ENCODE peak calls at places on chromosome 17, in nine cellular contexts. C is WTC11; O is NCI-H1436; U is fibroblast of lung; R is heart right ventricle; E is HFFc6; W is nephron progenitor cell; M is stromal cell of bone marrow; K is naive thymus-derived CD8-positive, alpha-beta T cell. J is an unnamed sample.

GRCh38 chr17:36812762-36813161 is 124.5 kb upstream of the LHX1 start:
- DNase-seq in C (peak; percentile 41), O (peak; percentile 18), U (no peak), R (no peak), E (no peak), W (peak; percentile 50), M (no peak), K (no peak), J (no peak)

GRCh38 chr17:82835766-82836512 is 3.9 kb downstream of the ZNF750 start:
- DNase-seq in C (peak; percentile 28), O (peak; percentile 58), U (no peak), R (no peak), E (no peak), W (peak; percentile 57), M (no peak), K (no peak), J (no peak)

GRCh38 chr17:51703364-51704341 is 443.3 kb downstream of the UTP18 start:
- DNase-seq in C (no peak), O (no peak), U (no peak), R (peak; percentile 68), E (no peak), W (no peak), M (peak; percentile 43), K (no peak), J (peak; percentile 48)

GRCh38 chr17:44981221-44981968 is 13.3 kb upstream of the C1QL1 start:
- DNase-seq in C (no peak), O (no peak), U (peak; percentile 91), R (no peak), E (peak; percentile 25), W (no peak), M (no peak), K (no peak), J (peak; percentile 80)

GRCh38 chr17:78974635-78975591 is 4.8 kb downstream of the LGALS3BP start:
- DNase-seq in C (no peak), O (no peak), U (peak; percentile 92), R (peak; percentile 59), E (peak; percentile 86), W (peak; percentile 33), M (peak; percentile 80), K (no peak), J (peak; percentile 46)

GRCh38 chr17:18966831-18967624 is 15.1 kb downstream of the SLC5A10 start:
- DNase-seq in C (peak; percentile 47), O (peak; percentile 33), U (peak; percentile 54), R (peak; percentile 33), E (peak; percentile 3), W (peak; percentile 49), M (no peak), K (no peak), J (no peak)

GRCh38 chr17:76689859-76690258 is 20.9 kb downstream of the MXRA7 start:
- DNase-seq in C (no peak), O (no peak), U (no peak), R (no peak), E (no peak), W (no peak), M (no peak), K (no peak), J (no peak)

GRCh38 chr17:8894189-8894611 is 26.7 kb upstream of the PIK3R6 start:
- DNase-seq in C (peak; percentile 29), O (no peak), U (no peak), R (no peak), E (no peak), W (no peak), M (no peak), K (no peak), J (no peak)

GRCh38 chr17:46061435-46061834 is 62.4 kb downstream of the STH start:
- DNase-seq in C (no peak), O (no peak), U (peak; percentile 31), R (no peak), E (peak; percentile 18), W (no peak), M (no peak), K (no peak), J (no peak)

GRCh38 chr17:17328251-17328650 is 25.1 kb downstream of the NT5M start:
- DNase-seq in C (no peak), O (no peak), U (no peak), R (no peak), E (no peak), W (no peak), M (no peak), K (no peak), J (no peak)